ENCODE peak calls at places on chromosomes 4 and X, in seven cellular contexts. H is body of pancreas, M is psoas muscle, L is sigmoid colon, K is uterus, Q is ovary, A is K562. X is an unnamed sample.

GRCh38 chrX:130676861-130677260 is 226.1 kb downstream of the ENOX2 start:
- DNase-seq in M (no peak), Q (no peak), H (no peak), L (no peak), A (no peak), K (no peak), X (no peak)

GRCh38 chr4:17085416-17085815 is 187.0 kb upstream of the LDB2 start:
- DNase-seq in K (no peak), L (no peak), M (no peak), A (no peak), Q (no peak), H (no peak), X (no peak)

GRCh38 chr4:182142146-182143085 is 100.8 kb upstream of the TENM3 start:
- DNase-seq in Q (no peak), M (peak), K (peak), H (peak), A (no peak), L (no peak), X (no peak)

GRCh38 chrX:37380920-37381319 is 31.8 kb downstream of the PRRG1 start:
- DNase-seq in H (peak), K (no peak), M (no peak), Q (no peak), A (peak), L (no peak), X (no peak)

GRCh38 chr4:185925910-185926360 is 113.9 kb upstream of the SORBS2 start:
- DNase-seq in Q (no peak), M (no peak), A (no peak), K (no peak), L (no peak), H (no peak), X (no peak)

GRCh38 chrX:48071064-48071985 is at the start of gene ZNF630:
- DNase-seq in A (peak), K (peak), M (peak), L (peak), H (peak), Q (peak), X (peak)

GRCh38 chr4:119046263-119046662 is 89.4 kb upstream of the MYOZ2 start:
- DNase-seq in H (peak), A (no peak), M (peak), L (peak), Q (no peak), K (no peak), X (no peak)

GRCh38 chr4:2068566-2068965 is 9.4 kb downstream of the NAT8L start:
- DNase-seq in A (no peak), K (no peak), H (no peak), M (no peak), L (peak), Q (no peak), X (no peak)

GRCh38 chr4:80266267-80266901 is at the start of gene FGF5:
- DNase-seq in M (peak), Q (peak), K (peak), H (peak), A (peak), L (peak), X (no peak)

GRCh38 chrX:152632445-152633097 is 5.1 kb upstream of the GABRQ start:
- DNase-seq in L (no peak), A (peak), Q (no peak), H (peak), M (peak), K (no peak), X (peak)

GRCh38 chr4:55979562-55979961 is 30.8 kb downstream of the CEP135 start:
- DNase-seq in A (no peak), Q (no peak), M (no peak), L (no peak), H (no peak), K (no peak), X (no peak)

GRCh38 chrX:121122332-121122731 is 74.9 kb downstream of the GLUD2 start:
- DNase-seq in A (no peak), L (no peak), M (no peak), K (no peak), H (no peak), Q (no peak), X (no peak)

GRCh38 chr4:65600656-65601055 is 69.6 kb downstream of the EPHA5 start:
- DNase-seq in A (no peak), Q (no peak), H (no peak), L (no peak), M (no peak), K (no peak), X (no peak)

GRCh38 chr4:38368612-38369011 is 295.4 kb upstream of the KLF3 start:
- DNase-seq in Q (no peak), A (no peak), L (no peak), M (no peak), H (no peak), K (no peak), X (no peak)

GRCh38 chr4:6986781-6987565 is 56.2 kb upstream of the TADA2B start:
- DNase-seq in M (peak), A (peak), L (peak), H (peak), Q (peak), K (peak), X (peak)

GRCh38 chr4:174874898-174875297 is 43.3 kb upstream of the ADAM29 start:
- DNase-seq in A (no peak), Q (no peak), L (no peak), M (no peak), K (no peak), H (no peak), X (peak)

GRCh38 chrX:22944945-22945344 is 54.8 kb upstream of the DDX53 start:
- DNase-seq in Q (no peak), K (no peak), A (no peak), L (no peak), M (no peak), H (no peak), X (no peak)

GRCh38 chr4:52911684-52912294 is 49.7 kb downstream of the RASL11B start:
- DNase-seq in H (peak), M (peak), L (peak), Q (peak), A (peak), K (peak), X (peak)

DNA sequence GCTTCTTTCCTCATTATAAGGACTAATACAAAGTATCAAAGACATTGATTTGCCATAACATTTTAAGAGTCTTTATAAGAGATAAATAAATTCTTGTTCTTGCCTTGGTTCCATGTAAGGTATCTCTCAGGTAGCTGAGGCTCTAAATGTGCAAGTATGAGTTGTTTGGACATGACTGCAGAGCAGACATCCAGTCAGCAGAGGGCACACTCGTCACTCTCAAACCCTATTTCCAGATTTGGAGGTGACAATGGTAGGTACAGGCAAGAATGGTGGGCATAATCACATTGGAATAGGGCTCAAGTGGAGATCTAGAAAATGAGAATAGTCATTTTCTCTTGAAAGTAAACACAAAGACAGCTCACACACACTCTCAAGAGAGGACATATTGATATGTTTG is 133.3 kb upstream of the ZIC3 start:
- DNase-seq in H (peak), L (no peak), A (peak), M (no peak), Q (no peak), K (no peak), X (peak)
- H3K27ac ChIP-seq in H (no peak), L (no peak), A (no peak), M (no peak), Q (no peak), K (no peak), X (no peak)

GRCh38 chr4:117429061-117429460 is 343.7 kb upstream of the TRAM1L1 start:
- DNase-seq in Q (no peak), A (no peak), K (no peak), M (no peak), H (no peak), L (no peak), X (no peak)
- TF ChIP-seq CTCF in Q (no peak), A (no peak), K (no peak), M (no peak), H (no peak), L (no peak), X (peak)

GRCh38 chr4:169252339-169253086 is 18.2 kb downstream of the SH3RF1 start:
- DNase-seq in Q (no peak), H (no peak), K (no peak), M (no peak), L (no peak), A (no peak), X (no peak)
- H3K27ac ChIP-seq in Q (no peak), H (peak), K (no peak), M (no peak), L (no peak), A (no peak), X (no peak)

GRCh38 chr4:125316781-125317525 is 2.2 kb downstream of the FAT4 start:
- DNase-seq in A (no peak), L (peak), M (peak), H (peak), Q (peak), K (peak), X (no peak)
- TF ChIP-seq CTCF in A (no peak), L (no peak), M (no peak), H (no peak), Q (no peak), K (no peak), X (no peak)

GRCh38 chr4:11548529-11549176 is 120.0 kb upstream of the HS3ST1 start:
- DNase-seq in L (no peak), A (no peak), K (no peak), H (no peak), Q (no peak), M (no peak), X (no peak)
- H3K27ac ChIP-seq in L (no peak), A (no peak), K (no peak), H (no peak), Q (no peak), M (no peak), X (no peak)

GRCh38 chrX:108732630-108733321 is 3.6 kb downstream of the IRS4 start:
- DNase-seq in A (no peak), H (no peak), M (no peak), Q (peak), K (no peak), L (no peak), X (no peak)
- TF ChIP-seq CTCF in A (no peak), H (no peak), M (no peak), Q (no peak), K (no peak), L (no peak), X (no peak)

GRCh38 chr4:101953949-101954348 is 163.4 kb downstream of the BANK1 start:
- DNase-seq in K (no peak), H (no peak), L (no peak), A (no peak), M (no peak), Q (no peak), X (no peak)
- H3K27ac ChIP-seq in K (no peak), H (peak), L (no peak), A (no peak), M (no peak), Q (no peak), X (no peak)